ENCODE peak calls at places on chromosomes 12 and 14, in six cellular contexts. One of them, this sample, is unnamed.

GRCh38 chr14:98791661-98792060 is 480.3 kb downstream of the BCL11B start:
- DNase-seq in neuronal stem cell: no peak
- DNase-seq in occipital lobe: no peak
- DNase-seq in pancreas: no peak
- DNase-seq in T47D: no peak
- DNase-seq in effector CD4-positive, alpha-beta T cell: no peak
- DNase-seq in this sample: no peak

GRCh38 chr14:50977863-50978520 is 33.7 kb upstream of the PYGL start:
- DNase-seq in neuronal stem cell: no peak
- DNase-seq in occipital lobe: no peak
- DNase-seq in pancreas: no peak
- DNase-seq in T47D: no peak
- DNase-seq in effector CD4-positive, alpha-beta T cell: no peak
- DNase-seq in this sample: no peak

GRCh38 chr12:20367731-20368652 is at the start of gene PDE3A:
- DNase-seq in neuronal stem cell: peak; percentile 67
- DNase-seq in occipital lobe: peak; percentile 21
- DNase-seq in pancreas: peak; percentile 68
- DNase-seq in T47D: peak; percentile 63
- DNase-seq in effector CD4-positive, alpha-beta T cell: no peak
- DNase-seq in this sample: no peak

GRCh38 chr14:25833341-25834121 is 764.3 kb downstream of the NOVA1 start:
- DNase-seq in neuronal stem cell: peak; percentile 50
- DNase-seq in occipital lobe: peak; percentile 43
- DNase-seq in pancreas: no peak
- DNase-seq in T47D: peak; percentile 39
- DNase-seq in effector CD4-positive, alpha-beta T cell: no peak
- DNase-seq in this sample: no peak

GRCh38 chr14:99812096-99812750 is 19.0 kb downstream of the EML1 start:
- DNase-seq in neuronal stem cell: no peak
- DNase-seq in occipital lobe: no peak
- DNase-seq in pancreas: no peak
- DNase-seq in T47D: no peak
- DNase-seq in effector CD4-positive, alpha-beta T cell: no peak
- DNase-seq in this sample: no peak

GRCh38 chr14:60721331-60722162 is 2.6 kb downstream of the SIX4 start:
- DNase-seq in neuronal stem cell: peak; percentile 47
- DNase-seq in occipital lobe: no peak
- DNase-seq in pancreas: peak; percentile 83
- DNase-seq in T47D: peak; percentile 87
- DNase-seq in effector CD4-positive, alpha-beta T cell: peak; percentile 51
- DNase-seq in this sample: peak; percentile 66

GRCh38 chr14:96057738-96058137 is 18.6 kb downstream of the C14orf132 start:
- DNase-seq in neuronal stem cell: no peak
- DNase-seq in occipital lobe: no peak
- DNase-seq in pancreas: no peak
- DNase-seq in T47D: no peak
- DNase-seq in effector CD4-positive, alpha-beta T cell: no peak
- DNase-seq in this sample: no peak

GRCh38 chr14:75549169-75549568 is 26.9 kb downstream of the BATF start:
- DNase-seq in neuronal stem cell: no peak
- DNase-seq in occipital lobe: no peak
- DNase-seq in pancreas: no peak
- DNase-seq in T47D: no peak
- DNase-seq in effector CD4-positive, alpha-beta T cell: no peak
- DNase-seq in this sample: no peak

GRCh38 chr14:50532502-50533313 is at the start of gene MAP4K5:
- DNase-seq in neuronal stem cell: peak; percentile 82
- DNase-seq in occipital lobe: peak; percentile 85
- DNase-seq in pancreas: peak; percentile 95
- DNase-seq in T47D: peak; percentile 88
- DNase-seq in effector CD4-positive, alpha-beta T cell: peak; percentile 79
- DNase-seq in this sample: peak; percentile 80

GRCh38 chr12:49674318-49674985 is 32.8 kb downstream of the FMNL3 start:
- DNase-seq in neuronal stem cell: no peak
- DNase-seq in occipital lobe: no peak
- DNase-seq in pancreas: no peak
- DNase-seq in T47D: no peak
- DNase-seq in effector CD4-positive, alpha-beta T cell: no peak
- DNase-seq in this sample: no peak

GRCh38 chr12:46400406-46400805 is 27.8 kb upstream of the SLC38A2 start:
- DNase-seq in neuronal stem cell: no peak
- DNase-seq in occipital lobe: no peak
- DNase-seq in pancreas: no peak
- DNase-seq in T47D: no peak
- DNase-seq in effector CD4-positive, alpha-beta T cell: no peak
- DNase-seq in this sample: no peak

GRCh38 chr14:61121293-61121897 is 140.3 kb downstream of the SLC38A6 start:
- DNase-seq in neuronal stem cell: no peak
- DNase-seq in occipital lobe: no peak
- DNase-seq in pancreas: no peak
- DNase-seq in T47D: no peak
- DNase-seq in effector CD4-positive, alpha-beta T cell: no peak
- DNase-seq in this sample: no peak

GRCh38 chr14:104799239-104799599 is 1.7 kb upstream of the ZBTB42 start:
- DNase-seq in neuronal stem cell: no peak
- DNase-seq in occipital lobe: no peak
- DNase-seq in pancreas: no peak
- DNase-seq in T47D: no peak
- DNase-seq in effector CD4-positive, alpha-beta T cell: no peak
- DNase-seq in this sample: no peak

GRCh38 chr14:94517641-94518257 is 8.5 kb upstream of the SERPINA12 start:
- DNase-seq in neuronal stem cell: no peak
- DNase-seq in occipital lobe: no peak
- DNase-seq in pancreas: no peak
- DNase-seq in T47D: no peak
- DNase-seq in effector CD4-positive, alpha-beta T cell: no peak
- DNase-seq in this sample: no peak

GRCh38 chr12:998020-998874 is 7.2 kb downstream of the ERC1 start:
- DNase-seq in neuronal stem cell: no peak
- DNase-seq in occipital lobe: no peak
- DNase-seq in pancreas: no peak
- DNase-seq in T47D: no peak
- DNase-seq in effector CD4-positive, alpha-beta T cell: no peak
- DNase-seq in this sample: no peak

This sample was measured in stimulated activated effector memory CD8-positive, alpha-beta T cell treated with anti-CD3 and anti-CD28 coated beads, Interleukin-12 subunit alpha, Interleukin-12 subunit beta, amount 100 ng/mL, for 72 hours.